ENCODE peak calls at places on chromosomes 2 and 18, in ten cellular contexts. U is naive thymus-derived CD4-positive, alpha-beta T cell; Z is A549; T is epithelial cell of esophagus; R is AG10803; L is IMR-90; S is osteoblast; E is Caco-2; V is Peyer's patch; C is WERI-Rb-1. H is an unnamed sample.
A peak's percentile ranks its signal among the peaks of the same experiment; 100 is the strongest.

GRCh38 chr18:56919190-56919589 is 227.7 kb upstream of the BOD1L2 start:
- DNase-seq in E (no peak), U (no peak), T (no peak), R (no peak), V (no peak), S (no peak), C (no peak), L (no peak), Z (no peak), H (no peak)

GRCh38 chr2:79849241-79849640 is 336.4 kb downstream of the CTNNA2 start:
- DNase-seq in U (no peak), R (no peak), E (no peak), L (no peak), V (no peak), T (no peak), Z (no peak), S (no peak), C (no peak), H (no peak)

GRCh38 chr2:68284896-68285295 is 32.6 kb upstream of the PPP3R1 start:
- DNase-seq in U (no peak), V (no peak), S (peak; percentile 67), T (peak; percentile 72), L (peak; percentile 65), Z (no peak), C (no peak), R (peak; percentile 89), E (no peak), H (peak; percentile 74)

GRCh38 chr2:241559489-241560180 is 1.1 kb downstream of the BOK start:
- DNase-seq in E (no peak), V (no peak), T (peak; percentile 76), L (peak; percentile 48), Z (peak; percentile 33), U (no peak), C (peak; percentile 50), S (peak; percentile 95), R (peak; percentile 42), H (peak; percentile 48)

GRCh38 chr2:237998530-237998929 is 31.7 kb downstream of the UBE2F start:
- DNase-seq in R (no peak), E (no peak), T (no peak), U (no peak), V (no peak), Z (no peak), S (no peak), C (no peak), L (peak; percentile 41), H (peak; percentile 77)

GRCh38 chr2:205734436-205734835 is 52.1 kb downstream of the NRP2 start:
- DNase-seq in S (peak; percentile 88), C (peak; percentile 59), Z (no peak), V (no peak), U (no peak), T (peak; percentile 58), L (peak; percentile 90), R (peak; percentile 89), E (no peak), H (peak; percentile 88)

GRCh38 chr18:48797841-48798255 is 152.9 kb downstream of the SMAD7 start:
- DNase-seq in R (no peak), V (no peak), Z (no peak), U (no peak), L (no peak), T (no peak), S (peak; percentile 41), C (peak; percentile 49), E (no peak), H (peak; percentile 19)

GRCh38 chr18:70649683-70650082 is 360.8 kb downstream of the SOCS6 start:
- DNase-seq in Z (no peak), L (no peak), U (no peak), S (no peak), V (no peak), E (no peak), C (no peak), R (no peak), T (no peak), H (no peak)

GRCh38 chr2:55112229-55113016 is 62.2 kb upstream of the RTN4 start:
- DNase-seq in E (no peak), U (no peak), T (no peak), S (no peak), L (peak; percentile 78), C (peak; percentile 34), Z (no peak), R (peak; percentile 80), V (no peak), H (peak; percentile 76)

GRCh38 chr2:234427081-234428058 is 69.5 kb downstream of the ARL4C start:
- DNase-seq in L (peak; percentile 90), V (no peak), T (no peak), C (no peak), U (no peak), E (peak; percentile 86), S (peak; percentile 92), Z (no peak), R (peak; percentile 94), H (peak; percentile 49)

GRCh38 chr2:184444623-184445223 is 153.6 kb upstream of the ZNF804A start:
- DNase-seq in Z (no peak), V (no peak), U (no peak), E (no peak), S (no peak), L (no peak), C (no peak), T (no peak), R (no peak), H (no peak)

GRCh38 chr18:50401888-50402287 is 27.0 kb downstream of the SKA1 start:
- DNase-seq in L (peak; percentile 7), C (no peak), Z (peak; percentile 3), U (no peak), S (peak; percentile 76), R (peak; percentile 13), V (no peak), T (peak; percentile 79), E (no peak), H (peak; percentile 20)

GRCh38 chr2:109124982-109125594 is 3.9 kb upstream of the SH3RF3 start:
- DNase-seq in S (peak; percentile 89), E (no peak), C (no peak), Z (no peak), R (no peak), T (no peak), L (no peak), U (no peak), V (no peak), H (no peak)

GRCh38 chr2:176134045-176134444 is 4.5 kb downstream of the HOXD8 start:
- DNase-seq in Z (no peak), T (no peak), E (no peak), L (no peak), R (no peak), V (no peak), S (no peak), C (no peak), U (no peak), H (no peak)

GRCh38 chr2:176133366-176133765 is 3.9 kb downstream of the HOXD8 start:
- DNase-seq in R (no peak), T (no peak), S (peak; percentile 83), E (no peak), L (no peak), V (no peak), Z (no peak), C (no peak), U (no peak), H (no peak)

GRCh38 chr2:176131617-176132396 is 2.3 kb downstream of the HOXD8 start:
- DNase-seq in C (no peak), S (no peak), R (no peak), E (no peak), Z (no peak), L (no peak), U (no peak), T (no peak), V (no peak), H (no peak)

GRCh38 chr2:176130917-176131616 is 1.6 kb downstream of the HOXD8 start:
- DNase-seq in U (no peak), C (no peak), Z (no peak), L (no peak), R (no peak), S (peak; percentile 82), E (no peak), T (no peak), V (no peak), H (no peak)

GRCh38 chr2:176132397-176133086 is 3.0 kb downstream of the HOXD8 start:
- DNase-seq in S (no peak), V (no peak), T (no peak), R (peak; percentile 67), E (no peak), L (peak; percentile 10), Z (no peak), U (no peak), C (peak; percentile 69), H (peak; percentile 68)
- H3K4me3 ChIP-seq in S (no peak overlapping the region), V (peak overlapping the region; percentile 28), T (no peak overlapping the region), R (peak overlapping the region; percentile 59), E (no peak overlapping the region), L (peak overlapping the region; percentile 39), Z (no peak overlapping the region), U (peak overlapping the region; percentile 38), C (no peak overlapping the region), H (peak overlapping the region; percentile 48)

DNA sequence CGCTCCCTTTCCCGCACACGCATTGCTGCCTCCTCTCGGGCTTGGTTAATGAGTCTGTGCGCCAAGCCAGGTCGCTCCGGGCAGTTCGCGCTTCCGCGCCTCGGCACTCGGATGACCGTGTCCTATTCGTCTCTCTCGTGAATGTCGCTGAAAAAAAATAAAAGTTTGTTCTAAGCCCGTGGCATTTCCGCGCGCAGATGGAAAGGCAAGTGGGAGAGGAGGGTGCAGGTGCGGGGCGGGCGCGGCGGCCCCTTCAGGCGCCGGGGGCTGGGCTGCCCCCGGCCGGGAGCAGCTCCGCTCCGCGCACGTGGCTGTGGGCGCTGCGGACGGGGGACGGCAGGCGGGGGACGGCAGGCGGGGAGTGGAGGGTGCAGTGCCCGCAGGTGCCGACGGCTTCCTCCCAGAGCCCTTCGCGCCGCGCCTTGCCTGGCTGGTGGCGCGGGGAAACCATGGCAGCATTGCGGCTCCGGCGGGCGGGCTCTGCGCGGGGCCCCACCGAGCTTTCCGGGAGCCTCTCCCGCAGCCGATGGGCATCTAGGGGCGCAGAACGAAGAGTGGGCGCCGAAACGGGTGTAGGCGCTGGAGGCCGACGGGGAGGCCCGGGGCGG is 159.6 kb upstream of the SIX2 start:
- DNase-seq in Z (peak; percentile 75), C (peak; percentile 41), E (no peak), U (no peak), L (no peak), S (peak; percentile 92), T (peak; percentile 36), V (no peak), R (no peak), H (no peak)
- H3K4me3 ChIP-seq in Z (peak overlapping the region; percentile 78), C (peak overlapping the region; percentile 62), E (peak overlapping the region; percentile 35), U (no peak overlapping the region), L (peak overlapping the region; percentile 28), S (peak overlapping the region; percentile 78), T (peak overlapping the region; percentile 56), V (peak overlapping the region; percentile 46), R (peak overlapping the region; percentile 49), H (peak overlapping the region; percentile 51)

GRCh38 chr2:60629801-60630385 is 76.4 kb upstream of the BCL11A start:
- DNase-seq in T (peak; percentile 51), U (no peak), C (no peak), V (no peak), R (no peak), E (no peak), Z (no peak), L (no peak), S (no peak), H (no peak)
- H3K4me3 ChIP-seq in T (no peak overlapping the region), U (no peak overlapping the region), C (no peak overlapping the region), V (no peak overlapping the region), R (no peak overlapping the region), E (no peak overlapping the region), Z (no peak overlapping the region), L (no peak overlapping the region), S (no peak overlapping the region), H (no peak overlapping the region)

DNA sequence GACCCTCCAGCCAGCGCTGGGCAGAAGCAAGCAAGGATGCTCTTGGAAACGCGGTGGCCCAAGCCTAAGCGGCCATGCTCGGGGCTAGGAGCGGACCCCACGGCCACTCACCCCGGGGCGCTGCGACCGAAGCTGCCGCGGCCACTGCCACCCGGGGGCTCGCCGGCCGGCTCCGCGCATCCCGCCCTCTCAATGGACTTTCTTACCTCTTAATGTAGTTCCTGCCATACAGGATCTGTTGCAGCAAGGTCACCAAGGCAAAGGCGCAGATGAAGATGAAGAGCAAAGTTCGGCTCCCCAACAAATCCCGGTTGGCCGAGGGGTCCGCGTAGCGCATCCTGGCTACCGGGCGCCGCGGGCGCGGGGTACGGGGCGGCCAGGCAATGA is 688 bp downstream of the ST8SIA5 start:
- DNase-seq in R (no peak), T (no peak), L (no peak), Z (no peak), V (no peak), S (no peak), E (no peak), C (no peak), U (no peak), H (no peak)
- H3K4me3 ChIP-seq in R (no peak overlapping the region), T (no peak overlapping the region), L (no peak overlapping the region), Z (no peak overlapping the region), V (no peak overlapping the region), S (no peak overlapping the region), E (no peak overlapping the region), C (no peak overlapping the region), U (no peak overlapping the region), H (no peak overlapping the region)

H was measured in fibroblast of villous mesenchyme.